ENCODE peak calls at places on chromosomes 13 and 19, in ten cellular contexts. B, W, S, J, N, P, R, T, L and C are unnamed samples.

GRCh38 chr19:16330368-16330801 is 5.8 kb downstream of the KLF2 start:
- DNase-seq in B (no peak), W (peak; percentile 90), S (no peak), J (peak; percentile 91), N (no peak), P (peak; percentile 93), R (peak; percentile 73), T (peak; percentile 87), L (peak; percentile 92), C (peak; percentile 61)

GRCh38 chr13:113115363-113116205 is 7.0 kb upstream of the F10 start:
- DNase-seq in B (no peak), W (no peak), S (peak; percentile 63), J (no peak), N (no peak), P (no peak), R (no peak), T (no peak), L (no peak), C (no peak)

GRCh38 chr19:4123615-4124568 is at the start of gene MAP2K2:
- DNase-seq in B (peak; percentile 93), W (peak; percentile 93), S (peak; percentile 97), J (peak; percentile 95), N (peak; percentile 89), P (peak; percentile 96), R (peak; percentile 95), T (peak; percentile 86), L (peak; percentile 74), C (peak; percentile 92)

GRCh38 chr13:59391696-59392095 is 772.0 kb downstream of the DIAPH3 start:
- DNase-seq in B (peak; percentile 14), W (peak; percentile 35), S (no peak), J (peak; percentile 4), N (no peak), P (peak; percentile 25), R (peak; percentile 85), T (peak; percentile 70), L (peak; percentile 77), C (peak; percentile 61)

GRCh38 chr13:42762251-42762650 is 19.1 kb upstream of the FAM216B start:
- DNase-seq in B (no peak), W (no peak), S (no peak), J (no peak), N (no peak), P (no peak), R (no peak), T (peak; percentile 24), L (peak; percentile 52), C (no peak)

GRCh38 chr19:48513289-48514122 is 1.9 kb upstream of the LMTK3 start:
- DNase-seq in B (peak; percentile 68), W (peak; percentile 66), S (no peak), J (peak; percentile 50), N (no peak), P (peak; percentile 75), R (peak; percentile 66), T (peak; percentile 52), L (peak; percentile 53), C (peak; percentile 36)

GRCh38 chr19:57802269-57802668 is 12.4 kb downstream of the ZNF552 start:
- DNase-seq in B (no peak), W (no peak), S (no peak), J (no peak), N (no peak), P (no peak), R (no peak), T (no peak), L (no peak), C (no peak)

GRCh38 chr19:5542665-5543064 is 25.1 kb downstream of the TINCR start:
- DNase-seq in B (no peak), W (no peak), S (no peak), J (no peak), N (no peak), P (no peak), R (no peak), T (no peak), L (no peak), C (no peak)

GRCh38 chr19:7595466-7596133 is at the start of gene CAMSAP3:
- DNase-seq in B (no peak), W (no peak), S (no peak), J (no peak), N (no peak), P (peak; percentile 32), R (no peak), T (peak; percentile 14), L (no peak), C (peak; percentile 40)

GRCh38 chr19:43465468-43466120 is at the start of gene LYPD3:
- DNase-seq in B (no peak), W (no peak), S (no peak), J (no peak), N (no peak), P (no peak), R (no peak), T (peak; percentile 63), L (no peak), C (no peak)

GRCh38 chr13:73767747-73768315 is 366.4 kb downstream of the KLF12 start:
- DNase-seq in B (no peak), W (no peak), S (no peak), J (no peak), N (no peak), P (peak; percentile 41), R (no peak), T (no peak), L (no peak), C (peak; percentile 35)

GRCh38 chr13:20197361-20197834 is 4.7 kb upstream of the GJB2 start:
- DNase-seq in B (no peak), W (no peak), S (no peak), J (no peak), N (no peak), P (no peak), R (no peak), T (peak; percentile 66), L (no peak), C (no peak)

GRCh38 chr19:48724796-48725753 is 5.5 kb upstream of the MAMSTR start:
- DNase-seq in B (no peak), W (no peak), S (no peak), J (no peak), N (no peak), P (no peak), R (peak; percentile 93), T (peak; percentile 97), L (peak; percentile 88), C (peak; percentile 91)

GRCh38 chr13:49641810-49642291 is 13.5 kb downstream of the ARL11 start:
- DNase-seq in B (no peak), W (no peak), S (no peak), J (no peak), N (peak; percentile 19), P (no peak), R (peak; percentile 31), T (peak; percentile 94), L (peak; percentile 45), C (peak; percentile 7)

GRCh38 chr19:33862991-33863390 is 66.3 kb downstream of the KCTD15 start:
- DNase-seq in B (no peak), W (no peak), S (peak; percentile 72), J (no peak), N (no peak), P (no peak), R (no peak), T (no peak), L (no peak), C (no peak)

GRCh38 chr13:33265133-33265532 is 20.4 kb downstream of the STARD13 start:
- DNase-seq in B (no peak), W (no peak), S (no peak), J (no peak), N (no peak), P (no peak), R (no peak), T (no peak), L (no peak), C (no peak)

GRCh38 chr19:17311455-17312248 is 2.3 kb downstream of the DDA1 start:
- DNase-seq in B (no peak), W (no peak), S (no peak), J (no peak), N (no peak), P (no peak), R (no peak), T (peak; percentile 66), L (peak; percentile 86), C (no peak)

GRCh38 chr19:9043524-9043923 is 33.3 kb upstream of the MUC16 start:
- DNase-seq in B (no peak), W (no peak), S (no peak), J (no peak), N (no peak), P (no peak), R (no peak), T (no peak), L (no peak), C (no peak)

GRCh38 chr13:38538412-38538811 is 148.5 kb upstream of the FREM2 start:
- DNase-seq in B (no peak), W (no peak), S (no peak), J (no peak), N (no peak), P (no peak), R (no peak), T (no peak), L (no peak), C (no peak)

GRCh38 chr13:94546071-94546839 is 49.7 kb downstream of the TGDS start:
- DNase-seq in B (no peak), W (no peak), S (no peak), J (no peak), N (no peak), P (no peak), R (no peak), T (no peak), L (no peak), C (peak; percentile 5)

GRCh38 chr13:53242015-53242414 is 213.4 kb downstream of the OLFM4 start:
- DNase-seq in B (no peak), W (no peak), S (no peak), J (no peak), N (no peak), P (no peak), R (no peak), T (no peak), L (no peak), C (peak; percentile 4)

GRCh38 chr19:13839938-13840750 is 36.8 kb upstream of the NANOS3 start:
- DNase-seq in B (no peak), W (no peak), S (no peak), J (no peak), N (no peak), P (no peak), R (no peak), T (peak; percentile 50), L (no peak), C (no peak)

GRCh38 chr13:41765813-41766212 is 195.1 kb downstream of the VWA8 start:
- DNase-seq in B (no peak), W (no peak), S (no peak), J (no peak), N (no peak), P (no peak), R (no peak), T (no peak), L (no peak), C (no peak)

GRCh38 chr13:113151745-113152707 is 6.4 kb upstream of the PROZ start:
- DNase-seq in B (no peak), W (no peak), S (peak; percentile 63), J (no peak), N (no peak), P (no peak), R (no peak), T (peak; percentile 79), L (peak; percentile 44), C (no peak)

GRCh38 chr13:98175823-98176222 is 1.2 kb downstream of the RNF113B start:
- DNase-seq in B (no peak), W (no peak), S (no peak), J (no peak), N (no peak), P (no peak), R (no peak), T (no peak), L (no peak), C (no peak)

GRCh38 chr19:7917292-7918061 is 2.7 kb upstream of the SNAPC2 start:
- DNase-seq in B (no peak), W (peak; percentile 45), S (no peak), J (peak; percentile 39), N (no peak), P (peak; percentile 51), R (no peak), T (peak; percentile 46), L (peak; percentile 29), C (no peak)

GRCh38 chr13:95641291-95641811 is 3.2 kb downstream of the DZIP1 start:
- DNase-seq in B (no peak), W (no peak), S (no peak), J (no peak), N (no peak), P (no peak), R (no peak), T (peak; percentile 52), L (no peak), C (no peak)

GRCh38 chr13:87356314-87356713 is 314.9 kb upstream of the SLITRK5 start:
- DNase-seq in B (no peak), W (no peak), S (no peak), J (no peak), N (no peak), P (no peak), R (no peak), T (no peak), L (no peak), C (peak; percentile 47)